ENCODE peak calls at places on chromosome 18, in eight cellular contexts. Z is iPS DF 19.7; H is colonic mucosa; K is progenitor cell of endocrine pancreas; S is RWPE1; D is stimulated activated CD4-positive, alpha-beta T cell treated with anti-CD3 and anti-CD28 coated beads, TNF-alpha, amount 100 ng/mL, for 1 hour; X is activated CD4-positive, alpha-beta T cell treated with anti-CD3 and anti-CD28 coated beads, Interleukin-2, amount 50 U/mL, for 48 hours; P is HCT116. J is an unnamed sample.

GRCh38 chr18:48954837-48955527 is 4.2 kb upstream of the SMAD7 start:
- DNase-seq in Z (no peak), H (no peak), K (no peak), S (no peak), D (no peak), X (no peak), P (no peak), J (no peak)

GRCh38 chr18:58438161-58438983 is 190.5 kb downstream of the ALPK2 start:
- DNase-seq in Z (no peak), H (no peak), K (no peak), S (no peak), D (no peak), X (peak; percentile 5), P (no peak), J (no peak)

GRCh38 chr18:50518787-50519520 is 40.9 kb upstream of the MAPK4 start:
- DNase-seq in Z (no peak), H (no peak), K (no peak), S (peak; percentile 1), D (no peak), X (no peak), P (no peak), J (no peak)

GRCh38 chr18:36499938-36500337 is 202.4 kb downstream of the FHOD3 start:
- DNase-seq in Z (no peak), H (no peak), K (no peak), S (no peak), D (no peak), X (no peak), P (no peak), J (no peak)

GRCh38 chr18:74800098-74800497 is 202.4 kb downstream of the ZNF407 start:
- DNase-seq in Z (no peak), H (no peak), K (no peak), S (no peak), D (no peak), X (no peak), P (no peak), J (no peak)

GRCh38 chr18:79523738-79524180 is 128.0 kb downstream of the NFATC1 start:
- DNase-seq in Z (no peak), H (peak; percentile 27), K (no peak), S (no peak), D (peak; percentile 45), X (peak; percentile 74), P (no peak), J (no peak)

GRCh38 chr18:13233746-13234527 is 15.4 kb downstream of the LDLRAD4 start:
- DNase-seq in Z (no peak), H (peak; percentile 8), K (no peak), S (no peak), D (no peak), X (no peak), P (no peak), J (no peak)

GRCh38 chr18:36212301-36212977 is 25.1 kb downstream of the MOCOS start:
- DNase-seq in Z (no peak), H (no peak), K (no peak), S (no peak), D (no peak), X (no peak), P (no peak), J (no peak)

GRCh38 chr18:59514193-59514592 is 155.1 kb upstream of the LMAN1 start:
- DNase-seq in Z (no peak), H (peak; percentile 23), K (no peak), S (no peak), D (no peak), X (no peak), P (no peak), J (no peak)

GRCh38 chr18:11398625-11399024 is 210.8 kb upstream of the SLC35G4 start:
- DNase-seq in Z (no peak), H (no peak), K (no peak), S (peak; percentile 10), D (no peak), X (no peak), P (peak; percentile 4), J (no peak)

GRCh38 chr18:42092848-42093247 is 137.8 kb downstream of the PIK3C3 start:
- DNase-seq in Z (no peak), H (no peak), K (no peak), S (no peak), D (no peak), X (no peak), P (no peak), J (no peak)

GRCh38 chr18:623760-624620 is 27.2 kb downstream of the CLUL1 start:
- DNase-seq in Z (no peak), H (peak; percentile 75), K (peak; percentile 49), S (peak; percentile 51), D (no peak), X (peak; percentile 68), P (peak; percentile 69), J (peak; percentile 37)